ENCODE peak calls at places on chromosome 1, in ten cellular contexts. One of them, this sample, is unnamed.

GRCh38 chr1:113314600-113314999 is 75.7 kb upstream of the MAGI3 start:
- DNase-seq in NCI-H446: no peak
- DNase-seq in ACHN: no peak
- DNase-seq in MV-4-11: no peak
- DNase-seq in GM12864: no peak
- DNase-seq in mucosa of gallbladder: no peak
- DNase-seq in omental fat pad: no peak
- DNase-seq in tibial nerve: no peak
- DNase-seq in C1 segment of cervical spinal cord: no peak
- DNase-seq in T-helper 2 cell: no peak
- DNase-seq in this sample: no peak

GRCh38 chr1:184986250-184986649 is 11.9 kb upstream of the NIBAN1 start:
- DNase-seq in NCI-H446: no peak
- DNase-seq in ACHN: peak
- DNase-seq in MV-4-11: no peak
- DNase-seq in GM12864: no peak
- DNase-seq in mucosa of gallbladder: no peak
- DNase-seq in omental fat pad: no peak
- DNase-seq in tibial nerve: no peak
- DNase-seq in C1 segment of cervical spinal cord: no peak
- DNase-seq in T-helper 2 cell: no peak
- DNase-seq in this sample: no peak

GRCh38 chr1:223556414-223557124 is 108.9 kb downstream of the CAPN8 start:
- DNase-seq in NCI-H446: no peak
- DNase-seq in ACHN: peak
- DNase-seq in MV-4-11: peak
- DNase-seq in GM12864: peak
- DNase-seq in mucosa of gallbladder: peak
- DNase-seq in omental fat pad: no peak
- DNase-seq in tibial nerve: no peak
- DNase-seq in C1 segment of cervical spinal cord: no peak
- DNase-seq in T-helper 2 cell: no peak
- DNase-seq in this sample: no peak

GRCh38 chr1:97919568-97920261 is 1.1 kb downstream of the DPYD start:
- DNase-seq in NCI-H446: no peak
- DNase-seq in ACHN: peak
- DNase-seq in MV-4-11: peak
- DNase-seq in GM12864: no peak
- DNase-seq in mucosa of gallbladder: no peak
- DNase-seq in omental fat pad: no peak
- DNase-seq in tibial nerve: no peak
- DNase-seq in C1 segment of cervical spinal cord: no peak
- DNase-seq in T-helper 2 cell: no peak
- DNase-seq in this sample: no peak

GRCh38 chr1:87134061-87134460 is 194.6 kb upstream of the LMO4 start:
- DNase-seq in NCI-H446: no peak
- DNase-seq in ACHN: no peak
- DNase-seq in MV-4-11: no peak
- DNase-seq in GM12864: no peak
- DNase-seq in mucosa of gallbladder: no peak
- DNase-seq in omental fat pad: no peak
- DNase-seq in tibial nerve: no peak
- DNase-seq in C1 segment of cervical spinal cord: peak
- DNase-seq in T-helper 2 cell: no peak
- DNase-seq in this sample: peak

GRCh38 chr1:89739013-89739843 is 81.6 kb upstream of the LRRC8D start:
- DNase-seq in NCI-H446: no peak
- DNase-seq in ACHN: no peak
- DNase-seq in MV-4-11: peak
- DNase-seq in GM12864: no peak
- DNase-seq in mucosa of gallbladder: no peak
- DNase-seq in omental fat pad: no peak
- DNase-seq in tibial nerve: no peak
- DNase-seq in C1 segment of cervical spinal cord: no peak
- DNase-seq in T-helper 2 cell: no peak
- DNase-seq in this sample: no peak

GRCh38 chr1:21855257-21856096 is 43.4 kb downstream of the LDLRAD2 start:
- DNase-seq in NCI-H446: no peak
- DNase-seq in ACHN: no peak
- DNase-seq in MV-4-11: peak
- DNase-seq in GM12864: no peak
- DNase-seq in mucosa of gallbladder: no peak
- DNase-seq in omental fat pad: no peak
- DNase-seq in tibial nerve: no peak
- DNase-seq in C1 segment of cervical spinal cord: no peak
- DNase-seq in T-helper 2 cell: no peak
- DNase-seq in this sample: no peak

GRCh38 chr1:41981796-41982195 is 63.1 kb upstream of the HIVEP3 start:
- DNase-seq in NCI-H446: no peak
- DNase-seq in ACHN: no peak
- DNase-seq in MV-4-11: no peak
- DNase-seq in GM12864: no peak
- DNase-seq in mucosa of gallbladder: no peak
- DNase-seq in omental fat pad: no peak
- DNase-seq in tibial nerve: no peak
- DNase-seq in C1 segment of cervical spinal cord: no peak
- DNase-seq in T-helper 2 cell: no peak
- DNase-seq in this sample: no peak

GRCh38 chr1:21933397-21934248 is 3.5 kb downstream of the HSPG2 start:
- DNase-seq in NCI-H446: no peak
- DNase-seq in ACHN: no peak
- DNase-seq in MV-4-11: no peak
- DNase-seq in GM12864: no peak
- DNase-seq in mucosa of gallbladder: peak
- DNase-seq in omental fat pad: no peak
- DNase-seq in tibial nerve: no peak
- DNase-seq in C1 segment of cervical spinal cord: no peak
- DNase-seq in T-helper 2 cell: no peak
- DNase-seq in this sample: no peak

GRCh38 chr1:178645157-178645825 is 79.8 kb upstream of the RALGPS2 start:
- DNase-seq in NCI-H446: no peak
- DNase-seq in ACHN: no peak
- DNase-seq in MV-4-11: no peak
- DNase-seq in GM12864: no peak
- DNase-seq in mucosa of gallbladder: no peak
- DNase-seq in omental fat pad: no peak
- DNase-seq in tibial nerve: no peak
- DNase-seq in C1 segment of cervical spinal cord: no peak
- DNase-seq in T-helper 2 cell: no peak
- DNase-seq in this sample: no peak

GRCh38 chr1:155893389-155894142 is 17.6 kb downstream of the RIT1 start:
- DNase-seq in NCI-H446: no peak
- DNase-seq in ACHN: peak
- DNase-seq in MV-4-11: peak
- DNase-seq in GM12864: no peak
- DNase-seq in mucosa of gallbladder: no peak
- DNase-seq in omental fat pad: no peak
- DNase-seq in tibial nerve: no peak
- DNase-seq in C1 segment of cervical spinal cord: no peak
- DNase-seq in T-helper 2 cell: no peak
- DNase-seq in this sample: no peak

GRCh38 chr1:34787461-34788420 is 5.1 kb upstream of the GJA4 start:
- DNase-seq in NCI-H446: no peak
- DNase-seq in ACHN: no peak
- DNase-seq in MV-4-11: no peak
- DNase-seq in GM12864: no peak
- DNase-seq in mucosa of gallbladder: no peak
- DNase-seq in omental fat pad: no peak
- DNase-seq in tibial nerve: no peak
- DNase-seq in C1 segment of cervical spinal cord: no peak
- DNase-seq in T-helper 2 cell: no peak
- DNase-seq in this sample: no peak

GRCh38 chr1:8374812-8375211 is 56.9 kb downstream of the SLC45A1 start:
- DNase-seq in NCI-H446: no peak
- DNase-seq in ACHN: peak
- DNase-seq in MV-4-11: no peak
- DNase-seq in GM12864: no peak
- DNase-seq in mucosa of gallbladder: no peak
- DNase-seq in omental fat pad: no peak
- DNase-seq in tibial nerve: no peak
- DNase-seq in C1 segment of cervical spinal cord: no peak
- DNase-seq in T-helper 2 cell: no peak
- DNase-seq in this sample: no peak

GRCh38 chr1:181113061-181113695 is 24.7 kb downstream of the IER5 start:
- DNase-seq in NCI-H446: no peak
- DNase-seq in ACHN: peak
- DNase-seq in MV-4-11: no peak
- DNase-seq in GM12864: no peak
- DNase-seq in mucosa of gallbladder: no peak
- DNase-seq in omental fat pad: no peak
- DNase-seq in tibial nerve: no peak
- DNase-seq in C1 segment of cervical spinal cord: no peak
- DNase-seq in T-helper 2 cell: no peak
- DNase-seq in this sample: no peak

This sample was measured in head of caudate nucleus.